ENCODE peak calls at places on chromosome 6, in nine cellular contexts. One of them, this sample, is unnamed. For H3K4me1, the result is how much of the 10 kb centered on the place peaks cover.

GRCh38 chr6:26388014-26388413 is 5.1 kb downstream of the BTN2A2 start:
- DNase-seq in body of pancreas: no peak
- DNase-seq in breast epithelium: no peak
- DNase-seq in adrenal gland: no peak
- DNase-seq in endodermal cell: peak
- DNase-seq in right atrium auricular region: no peak
- DNase-seq in A549: no peak
- DNase-seq in fibroblast of lung: no peak
- DNase-seq in CD8-positive, alpha-beta T cell: no peak
- DNase-seq in this sample: no peak

GRCh38 chr6:80520195-80520594 is 413.7 kb downstream of the BCKDHB start:
- DNase-seq in body of pancreas: no peak
- DNase-seq in breast epithelium: no peak
- DNase-seq in adrenal gland: no peak
- DNase-seq in endodermal cell: no peak
- DNase-seq in right atrium auricular region: no peak
- DNase-seq in A549: no peak
- DNase-seq in fibroblast of lung: peak
- DNase-seq in CD8-positive, alpha-beta T cell: no peak
- DNase-seq in this sample: no peak

GRCh38 chr6:25844518-25844917 is 12.7 kb upstream of the SLC17A1 start:
- DNase-seq in body of pancreas: no peak
- DNase-seq in breast epithelium: no peak
- DNase-seq in adrenal gland: no peak
- DNase-seq in endodermal cell: no peak
- DNase-seq in right atrium auricular region: no peak
- DNase-seq in A549: no peak
- DNase-seq in fibroblast of lung: no peak
- DNase-seq in CD8-positive, alpha-beta T cell: no peak
- DNase-seq in this sample: no peak

GRCh38 chr6:149896491-149896890 is 1.4 kb downstream of the RAET1E start:
- DNase-seq in body of pancreas: no peak
- DNase-seq in breast epithelium: no peak
- DNase-seq in adrenal gland: no peak
- DNase-seq in endodermal cell: no peak
- DNase-seq in right atrium auricular region: peak
- DNase-seq in A549: no peak
- DNase-seq in fibroblast of lung: no peak
- DNase-seq in CD8-positive, alpha-beta T cell: no peak
- DNase-seq in this sample: no peak

GRCh38 chr6:125102901-125103300 is 50.7 kb upstream of the TPD52L1 start:
- DNase-seq in body of pancreas: no peak
- DNase-seq in breast epithelium: no peak
- DNase-seq in adrenal gland: no peak
- DNase-seq in endodermal cell: no peak
- DNase-seq in right atrium auricular region: no peak
- DNase-seq in A549: peak
- DNase-seq in fibroblast of lung: peak
- DNase-seq in CD8-positive, alpha-beta T cell: no peak
- DNase-seq in this sample: no peak

GRCh38 chr6:36793296-36793912 is 45.8 kb downstream of the CPNE5 start:
- DNase-seq in body of pancreas: no peak
- DNase-seq in breast epithelium: no peak
- DNase-seq in adrenal gland: no peak
- DNase-seq in endodermal cell: no peak
- DNase-seq in right atrium auricular region: no peak
- DNase-seq in A549: no peak
- DNase-seq in fibroblast of lung: no peak
- DNase-seq in CD8-positive, alpha-beta T cell: no peak
- DNase-seq in this sample: no peak

GRCh38 chr6:150065083-150065482 is 3.8 kb downstream of the ULBP3 start:
- DNase-seq in body of pancreas: no peak
- DNase-seq in breast epithelium: no peak
- DNase-seq in adrenal gland: no peak
- DNase-seq in endodermal cell: no peak
- DNase-seq in right atrium auricular region: no peak
- DNase-seq in A549: no peak
- DNase-seq in fibroblast of lung: no peak
- DNase-seq in CD8-positive, alpha-beta T cell: no peak
- DNase-seq in this sample: no peak

GRCh38 chr6:149938571-149939462 is 3.0 kb upstream of the ULBP2 start:
- DNase-seq in body of pancreas: no peak
- DNase-seq in breast epithelium: no peak
- DNase-seq in adrenal gland: no peak
- DNase-seq in endodermal cell: peak
- DNase-seq in right atrium auricular region: peak
- DNase-seq in A549: no peak
- DNase-seq in fibroblast of lung: no peak
- DNase-seq in CD8-positive, alpha-beta T cell: no peak
- DNase-seq in this sample: no peak

GRCh38 chr6:166488081-166488685 is 98.3 kb downstream of the RAMACL start:
- DNase-seq in body of pancreas: peak
- DNase-seq in breast epithelium: peak
- DNase-seq in adrenal gland: peak
- DNase-seq in endodermal cell: no peak
- DNase-seq in right atrium auricular region: peak
- DNase-seq in A549: no peak
- DNase-seq in fibroblast of lung: peak
- DNase-seq in CD8-positive, alpha-beta T cell: peak
- DNase-seq in this sample: peak

GRCh38 chr6:157314705-157315321 is 8.5 kb downstream of the TMEM242 start:
- DNase-seq in body of pancreas: peak
- DNase-seq in breast epithelium: no peak
- DNase-seq in adrenal gland: peak
- DNase-seq in endodermal cell: no peak
- DNase-seq in right atrium auricular region: no peak
- DNase-seq in A549: peak
- DNase-seq in fibroblast of lung: peak
- DNase-seq in CD8-positive, alpha-beta T cell: no peak
- DNase-seq in this sample: no peak

GRCh38 chr6:6131492-6132109 is 124.9 kb upstream of the NRN1 start:
- DNase-seq in body of pancreas: peak
- DNase-seq in breast epithelium: no peak
- DNase-seq in adrenal gland: no peak
- DNase-seq in endodermal cell: peak
- DNase-seq in right atrium auricular region: no peak
- DNase-seq in A549: peak
- DNase-seq in fibroblast of lung: no peak
- DNase-seq in CD8-positive, alpha-beta T cell: no peak
- DNase-seq in this sample: no peak

GRCh38 chr6:6436366-6436765 is 115.9 kb upstream of the F13A1 start:
- DNase-seq in body of pancreas: no peak
- DNase-seq in breast epithelium: no peak
- DNase-seq in adrenal gland: no peak
- DNase-seq in endodermal cell: no peak
- DNase-seq in right atrium auricular region: no peak
- DNase-seq in A549: no peak
- DNase-seq in fibroblast of lung: no peak
- DNase-seq in CD8-positive, alpha-beta T cell: no peak
- DNase-seq in this sample: no peak

GRCh38 chr6:13573255-13573654 is 1.1 kb upstream of the SIRT5 start:
- DNase-seq in body of pancreas: no peak
- DNase-seq in breast epithelium: no peak
- DNase-seq in adrenal gland: no peak
- DNase-seq in endodermal cell: no peak
- DNase-seq in right atrium auricular region: no peak
- DNase-seq in A549: no peak
- DNase-seq in fibroblast of lung: no peak
- DNase-seq in CD8-positive, alpha-beta T cell: no peak
- DNase-seq in this sample: no peak

GRCh38 chr6:17984822-17985660 is 2.4 kb downstream of the KIF13A start:
- DNase-seq in body of pancreas: no peak
- DNase-seq in breast epithelium: no peak
- DNase-seq in adrenal gland: no peak
- DNase-seq in endodermal cell: no peak
- DNase-seq in right atrium auricular region: no peak
- DNase-seq in A549: no peak
- DNase-seq in fibroblast of lung: peak
- DNase-seq in CD8-positive, alpha-beta T cell: no peak
- DNase-seq in this sample: no peak

DNA sequence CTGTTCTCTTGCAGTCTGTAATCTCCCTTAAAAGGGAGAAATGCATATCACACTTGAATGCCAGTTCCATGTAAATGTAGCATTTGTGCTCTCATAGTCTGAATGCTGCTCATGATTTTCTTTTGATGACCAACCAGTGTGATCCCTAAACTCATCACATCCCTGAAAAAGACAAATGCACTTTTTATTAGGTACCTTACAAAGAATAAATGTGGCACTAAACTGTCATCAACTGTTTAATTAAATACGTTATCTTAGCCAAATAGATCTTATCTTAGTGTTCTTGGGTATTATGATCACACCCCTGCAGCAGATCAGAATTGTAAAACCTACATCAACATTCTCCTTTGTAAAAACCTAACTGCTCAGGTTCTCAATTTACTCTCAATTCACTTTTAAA is 176.0 kb downstream of the EPHA7 start:
- DNase-seq in body of pancreas: no peak
- DNase-seq in breast epithelium: no peak
- DNase-seq in adrenal gland: no peak
- DNase-seq in endodermal cell: no peak
- DNase-seq in right atrium auricular region: no peak
- DNase-seq in A549: no peak
- DNase-seq in fibroblast of lung: no peak
- DNase-seq in CD8-positive, alpha-beta T cell: no peak
- DNase-seq in this sample: no peak
- H3K4me1 ChIP-seq in body of pancreas: under half
- H3K4me1 ChIP-seq in breast epithelium: under half
- H3K4me1 ChIP-seq in adrenal gland: under half
- H3K4me1 ChIP-seq in endodermal cell: under half
- H3K4me1 ChIP-seq in right atrium auricular region: under half
- H3K4me1 ChIP-seq in A549: under half
- H3K4me1 ChIP-seq in fibroblast of lung: under half
- H3K4me1 ChIP-seq in CD8-positive, alpha-beta T cell: under half
- H3K4me1 ChIP-seq in this sample: under half

DNA sequence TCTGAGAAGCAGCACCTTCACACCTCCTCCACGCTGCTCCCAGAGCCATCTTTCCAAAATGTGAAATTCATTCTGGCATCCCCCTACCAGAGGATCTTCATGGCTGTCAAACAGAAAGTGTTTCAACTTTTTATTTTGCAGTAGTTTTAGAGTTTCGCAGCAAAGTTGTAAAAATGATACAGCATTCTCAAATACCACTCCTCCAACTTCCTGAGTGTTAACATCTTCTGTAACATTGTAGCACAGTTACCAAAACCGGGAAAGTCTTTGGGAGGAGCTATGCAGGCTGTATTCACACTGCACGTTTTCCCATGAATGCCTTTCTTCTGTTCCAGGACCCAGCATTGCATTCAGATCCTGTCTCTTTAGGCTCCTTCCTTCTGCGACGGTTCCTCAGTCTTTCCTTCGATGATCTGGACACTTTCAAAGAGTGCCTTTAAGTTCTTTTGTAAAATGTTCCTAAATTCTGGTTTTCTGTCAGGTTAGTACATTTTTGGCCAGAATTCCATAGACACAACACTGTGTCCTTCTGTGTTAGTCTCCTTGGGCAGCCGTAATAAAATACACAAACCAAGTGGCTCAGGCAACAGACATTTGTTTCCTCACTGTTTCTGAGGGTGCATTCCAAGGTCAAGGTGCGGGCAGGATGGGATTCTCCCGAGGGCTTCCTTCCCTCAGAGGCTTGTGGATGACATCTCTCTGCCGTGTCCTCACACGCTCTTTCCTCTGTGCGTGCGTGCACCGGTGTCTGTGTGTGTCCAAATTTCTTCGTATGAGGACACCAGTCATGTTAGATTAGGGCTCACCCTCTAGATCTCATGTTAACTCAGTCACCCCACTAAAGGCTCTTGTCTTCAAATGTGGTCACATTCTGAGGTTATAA is 30.3 kb downstream of the CDYL start:
- DNase-seq in body of pancreas: no peak
- DNase-seq in breast epithelium: no peak
- DNase-seq in adrenal gland: no peak
- DNase-seq in endodermal cell: no peak
- DNase-seq in right atrium auricular region: no peak
- DNase-seq in A549: no peak
- DNase-seq in fibroblast of lung: no peak
- DNase-seq in CD8-positive, alpha-beta T cell: no peak
- DNase-seq in this sample: no peak
- TF ChIP-seq CTCF in body of pancreas: no peak
- TF ChIP-seq CTCF in breast epithelium: no peak
- TF ChIP-seq CTCF in adrenal gland: no peak
- TF ChIP-seq CTCF in endodermal cell: no peak
- TF ChIP-seq CTCF in right atrium auricular region: no peak
- TF ChIP-seq CTCF in A549: no peak
- TF ChIP-seq CTCF in fibroblast of lung: no peak
- TF ChIP-seq CTCF in CD8-positive, alpha-beta T cell: no peak
- TF ChIP-seq CTCF in this sample: no peak

GRCh38 chr6:12343440-12344162 is 53.4 kb downstream of the EDN1 start:
- DNase-seq in body of pancreas: peak
- DNase-seq in breast epithelium: no peak
- DNase-seq in adrenal gland: no peak
- DNase-seq in endodermal cell: no peak
- DNase-seq in right atrium auricular region: no peak
- DNase-seq in A549: peak
- DNase-seq in fibroblast of lung: no peak
- DNase-seq in CD8-positive, alpha-beta T cell: no peak
- DNase-seq in this sample: no peak

GRCh38 chr6:12342664-12343063 is 52.5 kb downstream of the EDN1 start:
- DNase-seq in body of pancreas: no peak
- DNase-seq in breast epithelium: no peak
- DNase-seq in adrenal gland: no peak
- DNase-seq in endodermal cell: no peak
- DNase-seq in right atrium auricular region: no peak
- DNase-seq in A549: peak
- DNase-seq in fibroblast of lung: no peak
- DNase-seq in CD8-positive, alpha-beta T cell: no peak
- DNase-seq in this sample: no peak

GRCh38 chr6:12345694-12346058 is 55.5 kb downstream of the EDN1 start:
- DNase-seq in body of pancreas: no peak
- DNase-seq in breast epithelium: no peak
- DNase-seq in adrenal gland: no peak
- DNase-seq in endodermal cell: no peak
- DNase-seq in right atrium auricular region: no peak
- DNase-seq in A549: no peak
- DNase-seq in fibroblast of lung: peak
- DNase-seq in CD8-positive, alpha-beta T cell: no peak
- DNase-seq in this sample: no peak

GRCh38 chr6:12344949-12345693 is 55.0 kb downstream of the EDN1 start:
- DNase-seq in body of pancreas: peak
- DNase-seq in breast epithelium: no peak
- DNase-seq in adrenal gland: no peak
- DNase-seq in endodermal cell: no peak
- DNase-seq in right atrium auricular region: no peak
- DNase-seq in A549: no peak
- DNase-seq in fibroblast of lung: no peak
- DNase-seq in CD8-positive, alpha-beta T cell: no peak
- DNase-seq in this sample: peak

GRCh38 chr6:12343122-12343439 is 52.9 kb downstream of the EDN1 start:
- DNase-seq in body of pancreas: no peak
- DNase-seq in breast epithelium: no peak
- DNase-seq in adrenal gland: no peak
- DNase-seq in endodermal cell: no peak
- DNase-seq in right atrium auricular region: no peak
- DNase-seq in A549: no peak
- DNase-seq in fibroblast of lung: no peak
- DNase-seq in CD8-positive, alpha-beta T cell: no peak
- DNase-seq in this sample: no peak
- H3K27ac ChIP-seq in body of pancreas: peak
- H3K27ac ChIP-seq in breast epithelium: no peak
- H3K27ac ChIP-seq in adrenal gland: no peak
- H3K27ac ChIP-seq in endodermal cell: no peak
- H3K27ac ChIP-seq in right atrium auricular region: no peak
- H3K27ac ChIP-seq in A549: peak
- H3K27ac ChIP-seq in fibroblast of lung: no peak
- H3K27ac ChIP-seq in CD8-positive, alpha-beta T cell: no peak
- H3K27ac ChIP-seq in this sample: no peak

GRCh38 chr6:44248579-44248978 is 1.7 kb downstream of the HSP90AB1 start:
- DNase-seq in body of pancreas: no peak
- DNase-seq in breast epithelium: no peak
- DNase-seq in adrenal gland: no peak
- DNase-seq in endodermal cell: no peak
- DNase-seq in right atrium auricular region: no peak
- DNase-seq in A549: no peak
- DNase-seq in fibroblast of lung: no peak
- DNase-seq in CD8-positive, alpha-beta T cell: no peak
- DNase-seq in this sample: no peak
- H3K4me1 ChIP-seq in body of pancreas: half or more
- H3K4me1 ChIP-seq in breast epithelium: under half
- H3K4me1 ChIP-seq in adrenal gland: under half
- H3K4me1 ChIP-seq in endodermal cell: under half
- H3K4me1 ChIP-seq in right atrium auricular region: under half
- H3K4me1 ChIP-seq in A549: half or more
- H3K4me1 ChIP-seq in fibroblast of lung: under half
- H3K4me1 ChIP-seq in CD8-positive, alpha-beta T cell: under half
- H3K4me1 ChIP-seq in this sample: under half